ENCODE peak calls at places on chromosomes 11 and 22, in four cellular contexts. X is activated CD4-positive, alpha-beta T cell treated with anti-CD3 and anti-CD28 coated beads, Interleukin-2, amount 50 U/mL, for 48 hours; U is naive thymus-derived CD4-positive, alpha-beta T cell; P is activated T-cell treated with anti-CD3 and anti-CD28 coated beads for 48 hours. W is an unnamed sample.

GRCh38 chr11:91755951-91756707 is 468.5 kb upstream of the FAT3 start:
- DNase-seq in U (no peak), P (no peak), X (no peak), W (no peak)

GRCh38 chr22:39820266-39820665 is 73.3 kb downstream of the ENTHD1 start:
- DNase-seq in P (no peak), U (no peak), X (no peak), W (no peak)

GRCh38 chr11:118622376-118623290 is 15.2 kb downstream of the PHLDB1 start:
- DNase-seq in X (no peak), P (no peak), U (no peak), W (no peak)

GRCh38 chr11:104581246-104581980 is 316.8 kb downstream of the CASP12 start:
- DNase-seq in U (no peak), P (no peak), X (no peak), W (no peak)

GRCh38 chr11:36034572-36035331 is 90.9 kb downstream of the LDLRAD3 start:
- DNase-seq in P (no peak), X (no peak), U (no peak), W (no peak)

GRCh38 chr11:79086056-79086455 is 354.8 kb downstream of the TENM4 start:
- DNase-seq in X (no peak), U (no peak), P (no peak), W (no peak)

GRCh38 chr11:134397304-134398078 is 14.6 kb downstream of the B3GAT1 start:
- DNase-seq in P (no peak), U (no peak), X (no peak), W (no peak)

GRCh38 chr11:60159868-60160267 is 23.0 kb downstream of the MS4A6A start:
- DNase-seq in P (no peak), X (no peak), U (no peak), W (no peak)

GRCh38 chr22:35601743-35602633 is 15.1 kb downstream of the MB start:
- DNase-seq in P (no peak), U (no peak), X (no peak), W (no peak)

GRCh38 chr11:19938051-19938856 is 222.0 kb downstream of the DBX1 start:
- DNase-seq in P (peak; percentile 35), U (no peak), X (peak; percentile 45), W (no peak)

GRCh38 chr11:6204708-6205107 is 649 bp upstream of the C11orf42 start:
- DNase-seq in U (no peak), P (no peak), X (no peak), W (no peak)

GRCh38 chr11:72754544-72755155 is 2.4 kb upstream of the ARAP1 start:
- DNase-seq in X (no peak), U (no peak), P (no peak), W (no peak)

GRCh38 chr11:88523362-88524028 is 186.0 kb upstream of the CTSC start:
- DNase-seq in U (no peak), X (no peak), P (no peak), W (no peak)

W was measured in GM12864.